ENCODE peak calls at places on chromosomes 1 and 21, in eight cellular contexts. N, V, C, J, O, P, U and K are unnamed samples.

GRCh38 chr1:156498447-156499193 is 2.0 kb downstream of the MEF2D start:
- DNase-seq in V (no peak), J (no peak), U (peak; percentile 86), O (no peak), N (no peak), C (no peak), P (no peak), K (peak; percentile 31)

GRCh38 chr1:243946946-243947345 is 96.9 kb upstream of the AKT3 start:
- DNase-seq in O (no peak), V (no peak), C (no peak), N (no peak), U (peak; percentile 52), J (no peak), P (peak; percentile 35), K (no peak)

GRCh38 chr21:46457801-46458314 is 833 bp upstream of the DIP2A start:
- DNase-seq in U (peak; percentile 49), N (no peak), J (no peak), V (no peak), P (peak; percentile 37), C (no peak), O (no peak), K (peak; percentile 64)

GRCh38 chr1:152021557-152021956 is 15.2 kb downstream of the S100A11 start:
- DNase-seq in V (no peak), O (no peak), N (no peak), P (no peak), C (no peak), U (no peak), J (no peak), K (no peak)

GRCh38 chr1:27980216-27980820 is 20.5 kb downstream of the XKR8 start:
- DNase-seq in U (no peak), P (no peak), N (no peak), V (no peak), C (no peak), O (no peak), J (no peak), K (no peak)

GRCh38 chr1:229374485-229374884 is 31.6 kb upstream of the CCSAP start:
- DNase-seq in U (no peak), P (no peak), N (no peak), J (no peak), V (peak; percentile 49), O (no peak), C (no peak), K (no peak)

GRCh38 chr1:163055005-163055404 is 14.2 kb upstream of the RGS4 start:
- DNase-seq in C (no peak), P (no peak), J (no peak), N (no peak), U (no peak), O (no peak), V (no peak), K (no peak)

GRCh38 chr1:112257043-112257835 is 138.8 kb upstream of the CTTNBP2NL start:
- DNase-seq in V (no peak), J (no peak), N (no peak), C (no peak), O (no peak), U (no peak), P (no peak), K (no peak)

GRCh38 chr1:41734201-41734915 is 184.4 kb downstream of the HIVEP3 start:
- DNase-seq in U (no peak), P (no peak), O (no peak), V (no peak), C (no peak), J (no peak), N (no peak), K (no peak)

GRCh38 chr1:93584238-93585003 is 97.2 kb downstream of the BCAR3 start:
- DNase-seq in J (no peak), C (no peak), O (no peak), U (no peak), V (no peak), N (no peak), P (no peak), K (no peak)

GRCh38 chr21:9750341-9751086 is 770.9 kb upstream of the TPTE start:
- DNase-seq in O (no peak), C (no peak), U (no peak), V (peak; percentile 84), N (no peak), P (no peak), J (peak; percentile 80), K (no peak)

DNA sequence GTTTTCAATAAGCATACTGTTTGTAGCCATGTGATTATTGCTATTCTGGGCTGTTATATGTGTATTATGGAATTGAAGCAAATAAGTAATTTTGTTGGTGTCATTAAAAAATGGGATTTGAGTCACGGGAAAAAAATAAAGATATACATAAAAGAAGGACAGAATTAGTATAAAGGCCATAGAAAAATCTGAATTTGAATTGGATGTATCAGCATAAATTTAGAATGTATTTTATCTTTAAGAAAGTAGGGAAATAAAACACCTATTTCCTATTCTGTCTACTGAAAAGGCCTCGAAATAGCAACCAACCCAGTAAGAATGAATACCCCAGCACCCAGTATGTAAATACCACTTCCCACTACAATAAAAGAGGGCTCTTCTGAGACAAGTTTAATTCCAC is 185.9 kb downstream of the SLC45A1 start:
- DNase-seq in J (no peak), O (no peak), N (no peak), U (no peak), C (no peak), V (no peak), P (no peak), K (no peak)
- TF ChIP-seq CTCF in J (no peak), O (no peak), N (no peak), U (no peak), C (no peak), V (no peak), P (no peak), K (no peak)

DNA sequence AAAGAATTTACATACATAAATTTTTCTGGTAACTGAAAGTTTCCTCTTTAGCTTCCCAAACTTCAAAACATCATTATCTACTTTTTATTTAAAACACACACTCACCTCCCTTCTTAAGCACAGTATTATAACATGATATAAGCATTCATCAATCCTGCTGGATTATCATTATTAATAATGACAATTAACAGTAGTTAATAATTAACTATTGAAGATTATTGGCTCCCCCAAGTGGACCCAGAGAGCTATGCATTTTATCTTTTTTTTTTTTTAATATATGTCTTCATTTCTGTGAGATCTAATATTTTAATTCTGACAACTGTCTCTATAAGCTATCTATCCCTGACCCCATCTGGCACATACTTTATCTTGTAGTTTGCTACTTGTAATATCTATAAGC is 252.1 kb upstream of the CACYBP start:
- DNase-seq in V (no peak), P (no peak), C (no peak), U (no peak), N (no peak), J (no peak), O (no peak), K (no peak)
- TF ChIP-seq CTCF in V (no peak), P (peak; percentile 16), C (no peak), U (no peak), N (no peak), J (no peak), O (no peak), K (no peak)

DNA sequence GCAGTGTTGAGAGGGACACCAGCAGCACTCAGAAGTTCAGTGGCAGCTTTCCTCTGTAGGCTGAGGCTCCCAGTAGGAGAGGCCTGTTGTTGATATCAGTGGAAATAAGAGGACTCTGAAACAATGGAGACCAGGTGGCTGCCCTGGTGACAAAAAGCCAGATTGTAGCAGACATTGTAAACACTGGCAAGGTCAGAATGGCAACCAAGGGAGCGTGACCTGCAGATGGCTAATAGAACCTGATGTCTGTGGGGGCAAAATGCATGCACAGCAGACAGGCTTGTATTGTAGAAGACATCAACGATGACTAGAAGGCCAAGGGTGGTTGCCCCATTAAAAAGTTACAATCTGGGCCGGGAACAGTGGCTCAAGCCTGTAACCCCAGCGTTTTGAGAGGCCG is 53.0 kb upstream of the GPR37L1 start:
- DNase-seq in O (no peak), J (no peak), N (no peak), V (no peak), U (no peak), C (no peak), P (no peak), K (no peak)
- TF ChIP-seq CTCF in O (no peak), J (no peak), N (no peak), V (no peak), U (no peak), C (no peak), P (no peak), K (no peak)

DNA sequence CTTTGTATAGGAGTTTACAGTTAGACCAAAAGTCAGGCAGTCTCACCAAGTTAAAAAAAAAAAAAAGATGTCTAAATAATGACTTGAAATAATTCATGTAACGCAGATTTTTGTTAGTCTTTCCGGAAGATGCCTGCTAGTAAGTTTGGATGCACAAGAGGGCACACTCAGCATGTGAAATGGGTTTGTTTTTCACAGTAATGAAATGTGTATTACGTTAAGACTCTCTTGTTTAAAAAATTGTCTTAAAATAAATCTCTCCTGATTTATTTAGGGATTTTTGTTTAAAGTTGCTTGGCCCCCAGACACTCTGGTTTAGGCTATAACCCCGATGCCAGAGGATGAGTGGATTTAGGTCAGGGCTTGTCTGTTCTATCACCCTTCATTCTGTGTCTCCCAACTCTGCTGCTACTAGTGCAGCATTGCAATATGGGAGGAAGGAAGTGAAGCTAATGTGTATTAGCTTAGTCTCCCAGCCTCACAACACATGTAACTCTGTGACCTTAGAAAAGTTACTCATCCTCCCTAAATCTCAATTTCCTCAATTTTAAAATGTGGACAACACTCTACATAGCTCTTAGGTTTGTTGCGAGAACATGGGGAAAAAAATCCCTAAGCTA is 25.7 kb downstream of the CTH start:
- DNase-seq in O (peak; percentile 7), J (no peak), C (peak; percentile 5), V (no peak), N (peak; percentile 12), P (no peak), U (peak; percentile 21), K (no peak)
- TF ChIP-seq CTCF in O (peak; percentile 53), J (no peak), C (peak; percentile 67), V (peak; percentile 1), N (peak; percentile 46), P (no peak), U (no peak), K (no peak)

DNA sequence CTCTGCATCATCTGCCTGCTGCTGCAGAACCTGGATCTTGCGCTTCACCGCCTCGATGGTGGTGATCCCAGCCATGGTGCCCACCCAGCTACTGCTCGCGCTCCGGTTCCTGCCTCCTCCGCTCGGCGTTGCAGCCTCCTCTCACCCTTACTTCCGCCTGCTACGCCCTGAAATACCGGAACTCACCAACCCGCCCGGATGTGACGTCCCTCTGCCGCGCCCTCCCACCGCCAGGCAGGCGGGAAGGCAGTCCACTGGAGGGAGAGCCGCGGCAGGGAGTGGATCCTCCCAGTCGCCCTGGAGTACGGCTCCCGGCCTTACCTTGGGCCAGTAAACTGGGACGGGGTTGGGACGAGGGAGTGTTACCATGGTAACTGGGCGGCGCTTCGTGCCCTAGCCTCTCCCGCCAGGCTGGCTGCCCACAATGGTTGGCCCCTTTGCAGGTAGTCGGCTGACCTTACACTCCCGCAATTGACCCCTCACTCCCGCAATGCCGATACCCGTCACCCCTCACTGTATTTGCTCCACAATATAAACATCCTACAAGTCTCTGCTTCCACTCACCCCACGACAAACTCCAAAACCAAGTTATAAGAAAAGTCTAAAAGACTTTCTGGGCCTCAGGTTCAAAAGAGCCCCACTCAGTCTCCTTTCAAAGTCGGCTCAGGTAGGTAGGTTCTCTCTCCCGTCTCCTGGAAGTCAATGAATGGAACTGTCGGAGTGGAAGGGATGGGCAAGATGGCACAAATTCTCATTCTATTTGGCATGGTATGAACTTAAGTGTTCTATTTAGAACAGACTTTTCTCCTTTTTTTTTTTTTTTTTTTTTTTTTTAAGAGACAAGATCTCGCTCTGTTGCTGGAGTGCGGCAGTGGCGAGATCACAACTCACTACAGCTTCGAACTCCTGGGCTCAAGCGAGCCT is 8.6 kb downstream of the TPM3 start:
- DNase-seq in N (peak; percentile 81), C (peak; percentile 78), V (peak; percentile 95), P (peak; percentile 97), O (peak; percentile 70), U (peak; percentile 95), J (peak; percentile 97), K (peak; percentile 96)
- TF ChIP-seq CTCF in N (no peak), C (no peak), V (no peak), P (no peak), O (no peak), U (no peak), J (no peak), K (no peak)